ENCODE peak calls at places on chromosomes 4 and X, in four cellular contexts. O is mesendoderm, W is H1, K is H9. Z is an unnamed sample.
A peak's percentile ranks its signal among the peaks of the same experiment; 100 is the strongest.

GRCh38 chr4:6470502-6471302 is 1.7 kb downstream of the PPP2R2C start:
- DNase-seq in O (peak; percentile 30), K (peak; percentile 44), W (peak; percentile 70), Z (peak; percentile 7)

GRCh38 chrX:24113161-24113560 is 36.4 kb upstream of the ZFX start:
- DNase-seq in O (no peak), W (no peak), K (no peak), Z (peak; percentile 76)

GRCh38 chrX:95885074-95885473 is 799.6 kb upstream of the DIAPH2 start:
- DNase-seq in O (no peak), K (no peak), W (no peak), Z (no peak)

GRCh38 chr4:24690436-24690835 is 104.9 kb upstream of the SOD3 start:
- DNase-seq in W (no peak), O (peak; percentile 23), K (no peak), Z (peak; percentile 11)

GRCh38 chr4:26624042-26624441 is 40.2 kb downstream of the TBC1D19 start:
- DNase-seq in O (no peak), W (no peak), K (no peak), Z (no peak)

GRCh38 chr4:8169763-8170162 is 11.2 kb upstream of the ABLIM2 start:
- DNase-seq in O (no peak), K (no peak), W (no peak), Z (no peak)

GRCh38 chr4:105765690-105766407 is 57.3 kb downstream of the GSTCD start:
- DNase-seq in O (peak; percentile 93), W (no peak), K (peak; percentile 39), Z (peak; percentile 94)

GRCh38 chr4:114980932-114981693 is 132.3 kb downstream of the NDST4 start:
- DNase-seq in K (no peak), O (no peak), W (no peak), Z (no peak)

GRCh38 chr4:72109959-72110497 is 78.2 kb downstream of the NPFFR2 start:
- DNase-seq in W (no peak), O (no peak), K (no peak), Z (no peak)

DNA sequence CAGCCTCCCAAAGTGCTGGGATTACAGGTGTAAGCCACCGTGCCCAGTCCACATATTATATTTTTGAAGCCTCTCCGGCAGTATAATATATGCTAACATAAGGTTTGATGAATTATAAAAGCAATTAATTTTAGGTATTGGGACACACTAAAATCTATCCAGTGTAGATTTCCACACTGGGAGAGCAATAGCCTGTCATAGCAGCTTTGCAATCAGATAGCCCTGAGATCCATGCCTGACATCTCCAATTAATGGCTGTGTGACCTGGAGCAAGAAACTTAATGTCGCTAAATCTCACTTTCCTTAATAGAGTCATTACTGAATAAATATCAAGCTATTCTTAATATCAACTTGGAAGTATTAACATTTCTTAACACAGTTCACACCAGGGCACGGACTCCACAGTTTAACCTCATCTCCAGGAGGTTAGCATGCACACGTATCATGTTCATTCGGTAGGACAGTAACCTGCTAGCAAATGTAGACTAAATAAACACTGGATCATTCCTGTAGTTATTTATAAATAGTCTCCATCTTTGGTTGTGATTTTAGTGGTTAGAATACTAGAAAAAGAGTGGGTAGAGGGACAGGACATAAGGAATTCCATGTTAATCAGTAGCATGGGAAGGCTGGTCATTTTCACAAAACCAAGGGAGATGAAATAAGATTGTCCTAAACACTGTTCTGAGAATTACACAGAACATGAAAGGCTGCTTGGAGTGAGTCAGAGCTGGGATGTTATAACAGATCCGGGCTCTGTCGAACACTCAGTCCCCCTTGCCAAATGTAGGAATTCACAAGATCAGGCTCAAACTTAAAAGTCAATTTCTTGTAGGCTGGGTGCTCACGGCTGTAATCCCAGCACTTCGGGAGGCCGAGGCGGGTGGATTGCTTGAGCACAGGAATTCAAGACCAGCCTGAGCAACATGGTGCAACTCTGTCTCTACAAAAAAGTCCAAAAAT is 254.7 kb downstream of the PALLD start:
- DNase-seq in K (no peak), O (no peak), W (no peak), Z (peak; percentile 85)
- H3K56ac ChIP-seq in K (no peak overlapping the region), O (no peak overlapping the region), W (no peak overlapping the region), Z (no peak overlapping the region)

DNA sequence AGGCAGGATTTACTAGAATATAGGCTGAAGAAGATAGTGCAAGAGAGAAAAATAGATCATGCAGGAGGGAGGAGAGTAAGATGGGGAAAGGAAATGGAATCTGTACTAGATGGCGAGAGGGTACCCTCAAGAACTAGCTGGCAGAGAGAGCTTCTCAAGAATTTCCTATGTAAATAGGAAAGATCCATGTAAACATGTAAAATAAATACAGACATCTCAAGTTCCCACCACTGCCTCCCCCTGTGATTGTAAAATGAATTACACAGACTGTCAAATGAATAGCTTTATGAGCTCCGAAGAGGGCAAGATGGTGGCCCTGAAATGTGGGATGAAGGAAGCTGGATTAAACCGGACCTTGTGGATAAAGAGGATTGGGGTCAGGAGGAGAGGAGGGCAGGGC is 178.0 kb downstream of the PALLD start:
- DNase-seq in O (no peak), K (no peak), W (no peak), Z (peak; percentile 6)
- H3K56ac ChIP-seq in O (no peak overlapping the region), K (no peak overlapping the region), W (no peak overlapping the region), Z (peak overlapping the region; percentile 40)

GRCh38 chr4:4564522-4564921 is 22.7 kb upstream of the STX18 start:
- DNase-seq in W (no peak), K (no peak), O (no peak), Z (no peak)
- H3K56ac ChIP-seq in W (no peak overlapping the region), K (no peak overlapping the region), O (no peak overlapping the region), Z (no peak overlapping the region)

GRCh38 chr4:127880764-127881564 is at the start of gene PLK4:
- DNase-seq in K (peak; percentile 97), W (peak; percentile 96), O (peak; percentile 99), Z (peak; percentile 93)
- H3K56ac ChIP-seq in K (no peak within 1 kb of the TSS), W (peak within 1 kb of the TSS; percentile 100), O (peak within 1 kb of the TSS; percentile 100), Z (peak within 1 kb of the TSS; percentile 87)

GRCh38 chrX:108117988-108118387 is 26.4 kb downstream of the ATG4A start:
- DNase-seq in K (no peak), W (no peak), O (no peak), Z (peak; percentile 13)

GRCh38 chrX:108122748-108123147 is 31.2 kb downstream of the ATG4A start:
- DNase-seq in K (no peak), O (no peak), W (no peak), Z (peak; percentile 17)

GRCh38 chrX:108121291-108121690 is 29.7 kb downstream of the ATG4A start:
- DNase-seq in O (no peak), W (no peak), K (no peak), Z (no peak)

GRCh38 chrX:108126661-108127060 is 35.1 kb downstream of the ATG4A start:
- DNase-seq in W (no peak), K (no peak), O (no peak), Z (peak; percentile 11)

DNA sequence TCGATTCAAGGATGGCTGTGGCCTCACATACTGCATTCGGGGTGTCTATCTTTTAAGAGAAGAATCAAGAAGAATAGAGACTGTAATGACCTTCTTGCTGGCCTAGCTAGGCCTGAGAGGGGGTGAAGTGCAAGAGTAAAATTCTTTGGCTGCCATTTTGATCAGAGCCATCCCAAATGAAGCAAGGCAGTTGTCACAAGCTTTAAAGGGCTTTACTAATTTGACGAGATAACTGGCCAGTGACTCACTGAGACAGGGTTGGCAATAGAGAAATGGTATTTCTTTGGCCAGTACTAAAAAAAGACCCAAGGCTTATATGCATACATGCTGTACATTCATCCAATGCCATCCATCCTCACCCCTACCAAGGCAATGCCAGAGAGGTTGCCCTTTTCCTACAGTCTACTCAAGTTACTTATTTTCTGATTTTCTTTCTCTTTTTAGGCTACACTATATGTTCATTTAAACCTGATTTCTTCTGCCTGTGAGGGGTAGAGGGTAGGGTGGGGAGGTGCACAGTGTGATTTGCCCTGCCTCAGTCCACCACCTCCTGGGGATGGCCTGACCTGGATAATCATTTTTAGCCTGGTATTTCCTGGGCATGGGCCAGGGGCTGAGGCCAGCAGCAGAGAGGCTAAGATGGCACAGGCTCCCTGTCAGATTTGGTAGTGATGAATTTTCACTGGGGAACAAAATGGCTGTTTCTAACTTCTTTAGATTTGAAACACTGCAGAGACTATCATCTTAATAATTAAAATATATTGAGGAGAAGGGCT is 32.2 kb downstream of the ATG4A start:
- DNase-seq in K (no peak), O (no peak), W (no peak), Z (no peak)
- H3K56ac ChIP-seq in K (no peak overlapping the region), O (no peak overlapping the region), W (no peak overlapping the region), Z (no peak overlapping the region)

DNA sequence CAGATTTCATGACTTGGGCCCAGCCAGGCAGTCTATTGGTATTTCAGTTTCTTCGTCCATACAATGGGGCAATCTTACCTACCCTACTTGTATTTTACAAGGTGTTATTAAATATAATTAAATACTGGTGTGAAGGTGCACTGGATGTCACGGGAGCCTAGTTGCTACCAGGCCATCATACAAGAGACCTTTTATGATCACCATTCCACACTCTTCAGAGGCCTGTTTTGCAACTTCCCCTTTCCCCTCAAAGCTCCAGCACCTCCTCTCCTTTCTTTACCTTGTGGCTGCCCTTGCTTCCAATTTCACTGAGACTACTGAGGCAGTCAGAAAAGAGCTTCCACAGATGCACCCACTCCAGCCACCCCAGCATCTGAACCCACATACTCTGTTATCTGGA is 93.8 kb upstream of the HELT start:
- DNase-seq in O (no peak), K (no peak), W (peak; percentile 10), Z (no peak)
- H3K56ac ChIP-seq in O (no peak overlapping the region), K (no peak overlapping the region), W (no peak overlapping the region), Z (no peak overlapping the region)